ENCODE peak calls at places on chromosomes 1 and 21, in five cellular contexts. Y is mammary epithelial cell, N is adrenal gland, K is brain microvascular endothelial cell, L is stomach. T is an unnamed sample.
A peak's percentile ranks its signal among the peaks of the same experiment; 100 is the strongest.

GRCh38 chr21:33286600-33287456 is 20.7 kb downstream of the IL10RB start:
- DNase-seq in Y (peak; percentile 40), N (peak; percentile 56), K (peak; percentile 48), L (peak; percentile 73), T (peak; percentile 12)

GRCh38 chr1:245383396-245384330 is 228.9 kb downstream of the KIF26B start:
- DNase-seq in Y (no peak), N (no peak), K (no peak), L (no peak), T (no peak)

GRCh38 chr1:203276916-203277535 is 28.3 kb upstream of the BTG2 start:
- DNase-seq in Y (no peak), N (no peak), K (no peak), L (no peak), T (no peak)

GRCh38 chr1:4127595-4128140 is 227.6 kb upstream of the C1orf174 start:
- DNase-seq in Y (no peak), N (no peak), K (no peak), L (no peak), T (no peak)

GRCh38 chr1:11967028-11967547 is 13.2 kb upstream of the MFN2 start:
- DNase-seq in Y (peak; percentile 48), N (peak; percentile 42), K (no peak), L (peak; percentile 44), T (no peak)

GRCh38 chr1:234495231-234495990 is 16.4 kb upstream of the TARBP1 start:
- DNase-seq in Y (peak; percentile 79), N (no peak), K (peak; percentile 91), L (no peak), T (peak; percentile 88)

GRCh38 chr1:108830119-108831008 is 26.5 kb downstream of the AKNAD1 start:
- DNase-seq in Y (peak; percentile 42), N (peak; percentile 88), K (peak; percentile 98), L (peak; percentile 60), T (peak; percentile 85)

GRCh38 chr21:26032263-26032662 is 138.3 kb downstream of the APP start:
- DNase-seq in Y (no peak), N (no peak), K (no peak), L (no peak), T (no peak)

GRCh38 chr1:202577381-202577780 is 132.9 kb downstream of the SYT2 start:
- DNase-seq in Y (no peak), N (no peak), K (no peak), L (no peak), T (no peak)

GRCh38 chr1:60936943-60937342 is 145.4 kb upstream of the NFIA start:
- DNase-seq in Y (no peak), N (no peak), K (no peak), L (no peak), T (no peak)

GRCh38 chr1:244180256-244180655 is 129.2 kb downstream of the ZBTB18 start:
- DNase-seq in Y (no peak), N (no peak), K (no peak), L (no peak), T (no peak)

GRCh38 chr1:18256318-18257235 is 149.0 kb downstream of the IGSF21 start:
- DNase-seq in Y (peak; percentile 3), N (peak; percentile 74), K (peak; percentile 13), L (peak; percentile 47), T (no peak)

GRCh38 chr1:181205901-181206300 is 117.4 kb downstream of the IER5 start:
- DNase-seq in Y (no peak), N (no peak), K (no peak), L (no peak), T (no peak)

GRCh38 chr1:206940588-206940936 is 5.7 kb downstream of the PIGR start:
- DNase-seq in Y (no peak), N (no peak), K (no peak), L (no peak), T (no peak)

GRCh38 chr1:71881611-71882010 is 400.7 kb downstream of the NEGR1 start:
- DNase-seq in Y (no peak), N (no peak), K (no peak), L (no peak), T (no peak)

GRCh38 chr1:234933475-234933874 is 195.2 kb downstream of the TOMM20 start:
- DNase-seq in Y (peak; percentile 30), N (peak; percentile 91), K (peak; percentile 43), L (peak; percentile 61), T (no peak)

GRCh38 chr1:21822349-21822748 is 10.3 kb downstream of the LDLRAD2 start:
- DNase-seq in Y (no peak), N (no peak), K (no peak), L (no peak), T (no peak)

GRCh38 chr1:84735483-84735882 is 45.2 kb upstream of the SSX2IP start:
- DNase-seq in Y (peak; percentile 27), N (no peak), K (no peak), L (no peak), T (no peak)

GRCh38 chr1:201631037-201631436 is 92.1 kb downstream of the NAV1 start:
- DNase-seq in Y (no peak), N (no peak), K (no peak), L (no peak), T (no peak)

GRCh38 chr1:112255080-112255479 is 140.9 kb upstream of the CTTNBP2NL start:
- DNase-seq in Y (no peak), N (no peak), K (peak; percentile 34), L (no peak), T (no peak)

GRCh38 chr1:77954521-77954920 is 24.4 kb downstream of the FUBP1 start:
- DNase-seq in Y (no peak), N (no peak), K (no peak), L (no peak), T (no peak)

GRCh38 chr1:54207287-54207686 is 7.3 kb downstream of the MRPL37 start:
- DNase-seq in Y (no peak), N (no peak), K (no peak), L (no peak), T (no peak)

GRCh38 chr1:214548988-214549387 is 2.4 kb downstream of the PTPN14 start:
- DNase-seq in Y (peak; percentile 50), N (peak; percentile 78), K (peak; percentile 56), L (peak; percentile 76), T (no peak)

GRCh38 chr1:65177457-65177856 is 29.5 kb downstream of the AK4 start:
- DNase-seq in Y (peak; percentile 93), N (no peak), K (peak; percentile 60), L (no peak), T (no peak)

GRCh38 chr1:205547932-205548827 is 43.7 kb downstream of the CDK18 start:
- DNase-seq in Y (no peak), N (no peak), K (no peak), L (peak; percentile 21), T (no peak)

GRCh38 chr1:224506141-224506814 is 71.7 kb upstream of the WDR26 start:
- DNase-seq in Y (peak; percentile 41), N (no peak), K (no peak), L (no peak), T (no peak)

GRCh38 chr1:9822897-9823692 is 670 bp downstream of the CLSTN1 start:
- DNase-seq in Y (no peak), N (peak; percentile 26), K (no peak), L (no peak), T (no peak)

GRCh38 chr1:50373532-50373931 is 49.7 kb downstream of the DMRTA2 start:
- DNase-seq in Y (no peak), N (no peak), K (no peak), L (no peak), T (no peak)

GRCh38 chr1:1072849-1073742 is 1.0 kb downstream of the RNF223 start:
- DNase-seq in Y (no peak), N (no peak), K (no peak), L (no peak), T (no peak)

GRCh38 chr1:20137055-20137454 is 2.1 kb upstream of the PLA2G2F start:
- DNase-seq in Y (peak; percentile 46), N (no peak), K (no peak), L (no peak), T (no peak)

GRCh38 chr1:41791667-41792484 is 126.8 kb downstream of the HIVEP3 start:
- DNase-seq in Y (no peak), N (no peak), K (no peak), L (no peak), T (no peak)
- H3K4me3 ChIP-seq in Y (no peak overlapping the region), N (no peak overlapping the region), K (no peak overlapping the region), L (no peak overlapping the region), T (no peak overlapping the region)

GRCh38 chr1:37262439-37263170 is 211.8 kb upstream of the ZC3H12A start:
- DNase-seq in Y (no peak), N (no peak), K (no peak), L (no peak), T (no peak)

GRCh38 chr1:37261129-37261528 is 213.3 kb upstream of the ZC3H12A start:
- DNase-seq in Y (no peak), N (no peak), K (no peak), L (no peak), T (no peak)

GRCh38 chr1:37265786-37266667 is 208.4 kb upstream of the ZC3H12A start:
- DNase-seq in Y (no peak), N (no peak), K (no peak), L (no peak), T (no peak)

GRCh38 chr1:37267111-37267835 is 207.1 kb upstream of the ZC3H12A start:
- DNase-seq in Y (no peak), N (no peak), K (no peak), L (no peak), T (no peak)

GRCh38 chr1:37265156-37265555 is 209.2 kb upstream of the ZC3H12A start:
- DNase-seq in Y (no peak), N (no peak), K (no peak), L (no peak), T (no peak)
- TF ChIP-seq CTCF in Y (no peak), N (no peak), K (no peak), L (no peak), T (no peak)

DNA sequence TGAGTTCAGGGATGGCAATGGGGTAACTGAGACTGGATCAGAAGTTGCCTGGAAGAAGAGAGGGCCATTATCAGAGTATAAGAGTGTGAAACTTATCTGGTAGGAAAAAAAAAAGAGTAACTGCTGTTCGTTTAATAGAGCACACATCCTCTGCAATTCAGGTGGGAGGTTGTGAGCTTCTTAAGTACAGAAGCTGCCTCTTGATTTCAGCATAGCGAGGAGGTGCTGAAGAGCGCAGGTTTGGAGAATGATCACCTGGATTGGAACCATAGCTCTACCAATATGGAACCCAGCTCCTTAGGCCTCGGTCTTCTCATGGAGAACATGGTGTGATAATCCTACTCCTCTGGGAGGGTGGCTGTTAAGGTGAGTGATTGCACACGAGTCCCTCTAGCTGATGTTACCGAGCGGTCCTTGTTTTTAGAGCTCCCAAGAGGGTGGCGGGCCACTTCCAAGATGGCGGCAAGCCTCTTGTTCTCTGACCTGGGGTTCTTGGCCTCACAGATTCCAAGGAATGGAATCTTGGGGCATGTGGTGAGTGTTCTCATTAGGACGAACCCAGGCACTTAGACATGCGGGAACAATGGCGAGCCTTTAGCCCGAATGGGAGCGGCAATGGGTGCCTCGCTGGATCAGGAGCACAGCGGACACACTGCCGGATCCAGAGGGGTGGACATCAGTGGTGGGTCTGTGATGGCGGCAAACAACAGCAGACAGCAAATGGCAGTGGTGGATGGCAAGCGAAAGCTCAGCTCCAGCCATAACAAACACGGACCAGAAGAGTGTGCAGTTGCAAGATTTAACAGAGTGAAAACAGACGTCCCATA is 3.3 kb upstream of the MX1 start:
- DNase-seq in Y (no peak), N (no peak), K (no peak), L (no peak), T (no peak)
- H3K4me3 ChIP-seq in Y (no peak overlapping the region), N (no peak overlapping the region), K (no peak overlapping the region), L (no peak overlapping the region), T (no peak overlapping the region)

GRCh38 chr1:160083968-160084770 is 2.8 kb downstream of the KCNJ9 start:
- DNase-seq in Y (peak; percentile 32), N (peak; percentile 68), K (no peak), L (peak; percentile 88), T (no peak)
- TF ChIP-seq CTCF in Y (peak; percentile 67), N (peak; percentile 49), K (peak; percentile 76), L (peak; percentile 51), T (peak; percentile 70)

T was measured in AG04449.